ENCODE peak calls at places on chromosomes 2 and 18, in four cellular contexts. W is GM23248, A is NCI-H1930, G is Right ventricle myocardium superior. F is an unnamed sample.

GRCh38 chr2:202529389-202529788 is 105.4 kb upstream of the FAM117B start:
- DNase-seq in W (peak; percentile 63), A (no peak), G (no peak), F (peak; percentile 11)

GRCh38 chr18:58355243-58355642 is 273.6 kb downstream of the ALPK2 start:
- DNase-seq in W (no peak), A (no peak), G (no peak), F (peak; percentile 19)

GRCh38 chr2:189683348-189683747 is 8.9 kb downstream of the ANKAR start:
- DNase-seq in W (peak; percentile 8), A (no peak), G (no peak), F (peak; percentile 35)

GRCh38 chr2:136146564-136146963 is 28.6 kb upstream of the CXCR4 start:
- DNase-seq in W (no peak), A (no peak), G (no peak), F (no peak)

GRCh38 chr2:64352292-64352691 is 101.7 kb upstream of the LGALSL start:
- DNase-seq in W (no peak), A (no peak), G (no peak), F (peak; percentile 60)

GRCh38 chr18:7871560-7872456 is 304.7 kb downstream of the PTPRM start:
- DNase-seq in W (peak; percentile 9), A (no peak), G (no peak), F (peak; percentile 93)

GRCh38 chr2:29075894-29076700 is 1.8 kb upstream of the PCARE start:
- DNase-seq in W (no peak), A (no peak), G (no peak), F (peak; percentile 67)

GRCh38 chr2:111116843-111117665 is 3.7 kb upstream of the BCL2L11 start:
- DNase-seq in W (peak; percentile 81), A (peak; percentile 5), G (peak; percentile 82), F (peak; percentile 83)

GRCh38 chr2:98551316-98551715 is 57.0 kb downstream of the COA5 start:
- DNase-seq in W (no peak), A (no peak), G (no peak), F (no peak)

GRCh38 chr2:46632349-46632748 is 153.0 kb downstream of the TMEM247 start:
- DNase-seq in W (peak; percentile 78), A (no peak), G (no peak), F (peak; percentile 73)

GRCh38 chr2:241040811-241041334 is 42.5 kb downstream of the SNED1 start:
- DNase-seq in W (no peak), A (no peak), G (no peak), F (no peak)

GRCh38 chr2:64311948-64312621 is 141.9 kb upstream of the LGALSL start:
- DNase-seq in W (peak; percentile 97), A (no peak), G (peak; percentile 84), F (peak; percentile 99)

GRCh38 chr2:150997066-150997465 is 264.6 kb downstream of the RBM43 start:
- DNase-seq in W (no peak), A (no peak), G (no peak), F (no peak)

GRCh38 chr2:199382091-199382490 is 75.6 kb downstream of the SATB2 start:
- DNase-seq in W (no peak), A (no peak), G (no peak), F (no peak)

GRCh38 chr2:26008851-26009566 is 24.9 kb upstream of the RAB10 start:
- DNase-seq in W (peak; percentile 91), A (no peak), G (peak; percentile 65), F (peak; percentile 100)

GRCh38 chr2:160613466-160614153 is 120.0 kb upstream of the RBMS1 start:
- DNase-seq in W (peak; percentile 86), A (no peak), G (no peak), F (peak; percentile 77)

GRCh38 chr2:173354073-173354600 is 535 bp upstream of the CDCA7 start:
- DNase-seq in W (peak; percentile 16), A (peak; percentile 68), G (no peak), F (no peak)

GRCh38 chr2:30979822-30980245 is 158.4 kb downstream of the GALNT14 start:
- DNase-seq in W (peak; percentile 94), A (no peak), G (no peak), F (peak; percentile 98)

GRCh38 chr2:20217041-20217970 is 7.6 kb downstream of the SDC1 start:
- DNase-seq in W (peak; percentile 27), A (no peak), G (no peak), F (peak; percentile 98)

GRCh38 chr2:175605599-175605988 is 396.5 kb downstream of the LNPK start:
- DNase-seq in W (no peak), A (no peak), G (no peak), F (no peak)

GRCh38 chr2:1219901-1220691 is 193.2 kb upstream of the TPO start:
- DNase-seq in W (peak; percentile 27), A (no peak), G (no peak), F (no peak)

GRCh38 chr2:207061181-207061580 is 104.6 kb downstream of the KLF7 start:
- DNase-seq in W (no peak), A (no peak), G (no peak), F (peak; percentile 70)

GRCh38 chr2:177329035-177329434 is 63.5 kb upstream of the AGPS start:
- DNase-seq in W (no peak), A (no peak), G (no peak), F (no peak)

GRCh38 chr2:20113986-20114938 is 62.8 kb upstream of the LAPTM4A start:
- DNase-seq in W (no peak), A (no peak), G (no peak), F (peak; percentile 89)

GRCh38 chr2:100870652-100871531 is 51.0 kb downstream of the NPAS2 start:
- DNase-seq in W (peak; percentile 21), A (no peak), G (no peak), F (peak; percentile 30)

GRCh38 chr2:71603851-71604708 is 150.7 kb downstream of the DYSF start:
- DNase-seq in W (no peak), A (no peak), G (peak; percentile 18), F (no peak)

GRCh38 chr2:159179696-159180095 is 106.8 kb downstream of the WDSUB1 start:
- DNase-seq in W (no peak), A (no peak), G (no peak), F (no peak)

GRCh38 chr2:160367887-160368286 is 125.7 kb downstream of the RBMS1 start:
- DNase-seq in W (peak; percentile 92), A (no peak), G (no peak), F (no peak)